ENCODE peak calls at places on chromosomes 2 and 18, in four cellular contexts. One of them, this sample, is unnamed.

GRCh38 chr18:35282353-35282752 is 7.7 kb downstream of the ZSCAN30 start:
- DNase-seq in stimulated activated CD8-positive, alpha-beta memory T cell treated with anti-CD3 and anti-CD28 coated beads, Interleukin-12 subunit alpha, Interleukin-12 subunit beta, amount 100 ng/mL, for 1 hour: no peak
- DNase-seq in HepG2: peak; percentile 8
- DNase-seq in Right ventricle myocardium superior: no peak
- DNase-seq in this sample: no peak

GRCh38 chr2:72996152-72996502 is 75.4 kb downstream of the SFXN5 start:
- DNase-seq in HepG2: no peak
- DNase-seq in Right ventricle myocardium superior: no peak
- DNase-seq in stimulated activated CD8-positive, alpha-beta memory T cell treated with anti-CD3 and anti-CD28 coated beads, Interleukin-12 subunit alpha, Interleukin-12 subunit beta, amount 100 ng/mL, for 1 hour: no peak
- DNase-seq in this sample: no peak

GRCh38 chr2:38535745-38536506 is 66.8 kb downstream of the HNRNPLL start:
- DNase-seq in HepG2: peak; percentile 67
- DNase-seq in stimulated activated CD8-positive, alpha-beta memory T cell treated with anti-CD3 and anti-CD28 coated beads, Interleukin-12 subunit alpha, Interleukin-12 subunit beta, amount 100 ng/mL, for 1 hour: peak; percentile 70
- DNase-seq in Right ventricle myocardium superior: peak; percentile 91
- DNase-seq in this sample: peak; percentile 77

GRCh38 chr2:68889500-68889899 is 18.3 kb upstream of the BMP10 start:
- DNase-seq in HepG2: no peak
- DNase-seq in Right ventricle myocardium superior: no peak
- DNase-seq in stimulated activated CD8-positive, alpha-beta memory T cell treated with anti-CD3 and anti-CD28 coated beads, Interleukin-12 subunit alpha, Interleukin-12 subunit beta, amount 100 ng/mL, for 1 hour: no peak
- DNase-seq in this sample: no peak

GRCh38 chr2:2810504-2810903 is 479.4 kb upstream of the MYT1L start:
- DNase-seq in HepG2: no peak
- DNase-seq in Right ventricle myocardium superior: no peak
- DNase-seq in stimulated activated CD8-positive, alpha-beta memory T cell treated with anti-CD3 and anti-CD28 coated beads, Interleukin-12 subunit alpha, Interleukin-12 subunit beta, amount 100 ng/mL, for 1 hour: no peak
- DNase-seq in this sample: no peak

GRCh38 chr2:112541315-112542122 is 746 bp upstream of the POLR1B start:
- DNase-seq in stimulated activated CD8-positive, alpha-beta memory T cell treated with anti-CD3 and anti-CD28 coated beads, Interleukin-12 subunit alpha, Interleukin-12 subunit beta, amount 100 ng/mL, for 1 hour: peak; percentile 45
- DNase-seq in HepG2: no peak
- DNase-seq in Right ventricle myocardium superior: peak; percentile 80
- DNase-seq in this sample: peak; percentile 73

GRCh38 chr18:36314754-36315153 is 17.2 kb downstream of the FHOD3 start:
- DNase-seq in HepG2: no peak
- DNase-seq in Right ventricle myocardium superior: no peak
- DNase-seq in stimulated activated CD8-positive, alpha-beta memory T cell treated with anti-CD3 and anti-CD28 coated beads, Interleukin-12 subunit alpha, Interleukin-12 subunit beta, amount 100 ng/mL, for 1 hour: no peak
- DNase-seq in this sample: no peak

GRCh38 chr2:187982668-187983067 is 309.0 kb upstream of the GULP1 start:
- DNase-seq in stimulated activated CD8-positive, alpha-beta memory T cell treated with anti-CD3 and anti-CD28 coated beads, Interleukin-12 subunit alpha, Interleukin-12 subunit beta, amount 100 ng/mL, for 1 hour: no peak
- DNase-seq in HepG2: no peak
- DNase-seq in Right ventricle myocardium superior: no peak
- DNase-seq in this sample: peak; percentile 20

GRCh38 chr2:150141241-150142001 is 346.0 kb downstream of the RND3 start:
- DNase-seq in HepG2: no peak
- DNase-seq in Right ventricle myocardium superior: no peak
- DNase-seq in stimulated activated CD8-positive, alpha-beta memory T cell treated with anti-CD3 and anti-CD28 coated beads, Interleukin-12 subunit alpha, Interleukin-12 subunit beta, amount 100 ng/mL, for 1 hour: no peak
- DNase-seq in this sample: no peak

GRCh38 chr2:79935771-79936657 is 368.5 kb downstream of the LRRTM1 start:
- DNase-seq in HepG2: peak; percentile 67
- DNase-seq in stimulated activated CD8-positive, alpha-beta memory T cell treated with anti-CD3 and anti-CD28 coated beads, Interleukin-12 subunit alpha, Interleukin-12 subunit beta, amount 100 ng/mL, for 1 hour: no peak
- DNase-seq in Right ventricle myocardium superior: no peak
- DNase-seq in this sample: peak; percentile 25

GRCh38 chr2:189522435-189523151 is 58.0 kb downstream of the SLC40A1 start:
- DNase-seq in Right ventricle myocardium superior: no peak
- DNase-seq in stimulated activated CD8-positive, alpha-beta memory T cell treated with anti-CD3 and anti-CD28 coated beads, Interleukin-12 subunit alpha, Interleukin-12 subunit beta, amount 100 ng/mL, for 1 hour: no peak
- DNase-seq in HepG2: peak; percentile 95
- DNase-seq in this sample: no peak

GRCh38 chr2:239240480-239240881 is 160.3 kb downstream of the HDAC4 start:
- DNase-seq in Right ventricle myocardium superior: peak; percentile 75
- DNase-seq in stimulated activated CD8-positive, alpha-beta memory T cell treated with anti-CD3 and anti-CD28 coated beads, Interleukin-12 subunit alpha, Interleukin-12 subunit beta, amount 100 ng/mL, for 1 hour: no peak
- DNase-seq in HepG2: no peak
- DNase-seq in this sample: no peak

GRCh38 chr18:59561596-59561995 is 135.6 kb downstream of the CCBE1 start:
- DNase-seq in Right ventricle myocardium superior: no peak
- DNase-seq in stimulated activated CD8-positive, alpha-beta memory T cell treated with anti-CD3 and anti-CD28 coated beads, Interleukin-12 subunit alpha, Interleukin-12 subunit beta, amount 100 ng/mL, for 1 hour: no peak
- DNase-seq in HepG2: no peak
- DNase-seq in this sample: no peak

GRCh38 chr2:25517701-25518100 is 155.7 kb downstream of the DTNB start:
- DNase-seq in HepG2: no peak
- DNase-seq in Right ventricle myocardium superior: no peak
- DNase-seq in stimulated activated CD8-positive, alpha-beta memory T cell treated with anti-CD3 and anti-CD28 coated beads, Interleukin-12 subunit alpha, Interleukin-12 subunit beta, amount 100 ng/mL, for 1 hour: no peak
- DNase-seq in this sample: no peak

GRCh38 chr2:142270291-142270690 is 139.5 kb upstream of the LRP1B start:
- DNase-seq in stimulated activated CD8-positive, alpha-beta memory T cell treated with anti-CD3 and anti-CD28 coated beads, Interleukin-12 subunit alpha, Interleukin-12 subunit beta, amount 100 ng/mL, for 1 hour: no peak
- DNase-seq in HepG2: no peak
- DNase-seq in Right ventricle myocardium superior: no peak
- DNase-seq in this sample: no peak

GRCh38 chr2:176107731-176108181 is 676 bp downstream of the HOXD11 start:
- DNase-seq in stimulated activated CD8-positive, alpha-beta memory T cell treated with anti-CD3 and anti-CD28 coated beads, Interleukin-12 subunit alpha, Interleukin-12 subunit beta, amount 100 ng/mL, for 1 hour: no peak
- DNase-seq in Right ventricle myocardium superior: no peak
- DNase-seq in HepG2: no peak
- DNase-seq in this sample: no peak

GRCh38 chr18:67402543-67402942 is 114.0 kb downstream of the DSEL start:
- DNase-seq in Right ventricle myocardium superior: no peak
- DNase-seq in HepG2: no peak
- DNase-seq in stimulated activated CD8-positive, alpha-beta memory T cell treated with anti-CD3 and anti-CD28 coated beads, Interleukin-12 subunit alpha, Interleukin-12 subunit beta, amount 100 ng/mL, for 1 hour: no peak
- DNase-seq in this sample: no peak

GRCh38 chr2:198315791-198316190 is 511.4 kb downstream of the PLCL1 start:
- DNase-seq in HepG2: no peak
- DNase-seq in stimulated activated CD8-positive, alpha-beta memory T cell treated with anti-CD3 and anti-CD28 coated beads, Interleukin-12 subunit alpha, Interleukin-12 subunit beta, amount 100 ng/mL, for 1 hour: no peak
- DNase-seq in Right ventricle myocardium superior: no peak
- DNase-seq in this sample: no peak

GRCh38 chr2:237702439-237703397 is 75.3 kb downstream of the LRRFIP1 start:
- DNase-seq in HepG2: no peak
- DNase-seq in stimulated activated CD8-positive, alpha-beta memory T cell treated with anti-CD3 and anti-CD28 coated beads, Interleukin-12 subunit alpha, Interleukin-12 subunit beta, amount 100 ng/mL, for 1 hour: no peak
- DNase-seq in Right ventricle myocardium superior: peak; percentile 78
- DNase-seq in this sample: no peak

GRCh38 chr2:112831956-112832567 is 4.5 kb downstream of the IL1B start:
- DNase-seq in stimulated activated CD8-positive, alpha-beta memory T cell treated with anti-CD3 and anti-CD28 coated beads, Interleukin-12 subunit alpha, Interleukin-12 subunit beta, amount 100 ng/mL, for 1 hour: no peak
- DNase-seq in Right ventricle myocardium superior: no peak
- DNase-seq in HepG2: no peak
- DNase-seq in this sample: no peak

GRCh38 chr2:3151153-3151918 is 226.3 kb downstream of the EIPR1 start:
- DNase-seq in stimulated activated CD8-positive, alpha-beta memory T cell treated with anti-CD3 and anti-CD28 coated beads, Interleukin-12 subunit alpha, Interleukin-12 subunit beta, amount 100 ng/mL, for 1 hour: no peak
- DNase-seq in HepG2: no peak
- DNase-seq in Right ventricle myocardium superior: no peak
- DNase-seq in this sample: no peak

GRCh38 chr2:52995439-52995838 is 772.2 kb upstream of the CHAC2 start:
- DNase-seq in stimulated activated CD8-positive, alpha-beta memory T cell treated with anti-CD3 and anti-CD28 coated beads, Interleukin-12 subunit alpha, Interleukin-12 subunit beta, amount 100 ng/mL, for 1 hour: no peak
- DNase-seq in HepG2: no peak
- DNase-seq in Right ventricle myocardium superior: no peak
- DNase-seq in this sample: no peak

GRCh38 chr2:190205643-190206042 is 114.0 kb downstream of the HIBCH start:
- DNase-seq in stimulated activated CD8-positive, alpha-beta memory T cell treated with anti-CD3 and anti-CD28 coated beads, Interleukin-12 subunit alpha, Interleukin-12 subunit beta, amount 100 ng/mL, for 1 hour: no peak
- DNase-seq in HepG2: no peak
- DNase-seq in Right ventricle myocardium superior: no peak
- DNase-seq in this sample: no peak

GRCh38 chr2:169034256-169034655 is 3.1 kb upstream of the ABCB11 start:
- DNase-seq in Right ventricle myocardium superior: no peak
- DNase-seq in stimulated activated CD8-positive, alpha-beta memory T cell treated with anti-CD3 and anti-CD28 coated beads, Interleukin-12 subunit alpha, Interleukin-12 subunit beta, amount 100 ng/mL, for 1 hour: no peak
- DNase-seq in HepG2: no peak
- DNase-seq in this sample: peak; percentile 22

GRCh38 chr2:40304340-40304739 is 147.6 kb downstream of the SLC8A1 start:
- DNase-seq in HepG2: no peak
- DNase-seq in Right ventricle myocardium superior: no peak
- DNase-seq in stimulated activated CD8-positive, alpha-beta memory T cell treated with anti-CD3 and anti-CD28 coated beads, Interleukin-12 subunit alpha, Interleukin-12 subunit beta, amount 100 ng/mL, for 1 hour: no peak
- DNase-seq in this sample: no peak

GRCh38 chr2:189144700-189145211 is 34.8 kb downstream of the COL5A2 start:
- DNase-seq in stimulated activated CD8-positive, alpha-beta memory T cell treated with anti-CD3 and anti-CD28 coated beads, Interleukin-12 subunit alpha, Interleukin-12 subunit beta, amount 100 ng/mL, for 1 hour: no peak
- DNase-seq in HepG2: no peak
- DNase-seq in Right ventricle myocardium superior: no peak
- DNase-seq in this sample: no peak

GRCh38 chr2:218658671-218659257 is 659 bp downstream of the ZNF142 start:
- DNase-seq in HepG2: peak; percentile 57
- DNase-seq in Right ventricle myocardium superior: no peak
- DNase-seq in stimulated activated CD8-positive, alpha-beta memory T cell treated with anti-CD3 and anti-CD28 coated beads, Interleukin-12 subunit alpha, Interleukin-12 subunit beta, amount 100 ng/mL, for 1 hour: no peak
- DNase-seq in this sample: peak; percentile 78

GRCh38 chr2:18387479-18388206 is 172.8 kb downstream of the RDH14 start:
- DNase-seq in HepG2: peak; percentile 71
- DNase-seq in Right ventricle myocardium superior: peak; percentile 74
- DNase-seq in stimulated activated CD8-positive, alpha-beta memory T cell treated with anti-CD3 and anti-CD28 coated beads, Interleukin-12 subunit alpha, Interleukin-12 subunit beta, amount 100 ng/mL, for 1 hour: peak; percentile 36
- DNase-seq in this sample: peak; percentile 47

GRCh38 chr18:41871229-41872000 is 83.6 kb upstream of the PIK3C3 start:
- DNase-seq in stimulated activated CD8-positive, alpha-beta memory T cell treated with anti-CD3 and anti-CD28 coated beads, Interleukin-12 subunit alpha, Interleukin-12 subunit beta, amount 100 ng/mL, for 1 hour: no peak
- DNase-seq in Right ventricle myocardium superior: no peak
- DNase-seq in HepG2: no peak
- DNase-seq in this sample: no peak

GRCh38 chr2:37550197-37550596 is 121.2 kb downstream of the CDC42EP3 start:
- DNase-seq in Right ventricle myocardium superior: no peak
- DNase-seq in HepG2: no peak
- DNase-seq in stimulated activated CD8-positive, alpha-beta memory T cell treated with anti-CD3 and anti-CD28 coated beads, Interleukin-12 subunit alpha, Interleukin-12 subunit beta, amount 100 ng/mL, for 1 hour: no peak
- DNase-seq in this sample: no peak

GRCh38 chr2:32838949-32839348 is 107.8 kb upstream of the LTBP1 start:
- DNase-seq in stimulated activated CD8-positive, alpha-beta memory T cell treated with anti-CD3 and anti-CD28 coated beads, Interleukin-12 subunit alpha, Interleukin-12 subunit beta, amount 100 ng/mL, for 1 hour: no peak
- DNase-seq in Right ventricle myocardium superior: no peak
- DNase-seq in HepG2: no peak
- DNase-seq in this sample: no peak

GRCh38 chr2:217868911-217869334 is 133.9 kb downstream of the TNS1 start:
- DNase-seq in stimulated activated CD8-positive, alpha-beta memory T cell treated with anti-CD3 and anti-CD28 coated beads, Interleukin-12 subunit alpha, Interleukin-12 subunit beta, amount 100 ng/mL, for 1 hour: no peak
- DNase-seq in Right ventricle myocardium superior: no peak
- DNase-seq in HepG2: no peak
- DNase-seq in this sample: no peak

GRCh38 chr18:74516271-74517235 is 17.7 kb upstream of the CNDP1 start:
- DNase-seq in HepG2: no peak
- DNase-seq in stimulated activated CD8-positive, alpha-beta memory T cell treated with anti-CD3 and anti-CD28 coated beads, Interleukin-12 subunit alpha, Interleukin-12 subunit beta, amount 100 ng/mL, for 1 hour: no peak
- DNase-seq in Right ventricle myocardium superior: no peak
- DNase-seq in this sample: no peak

GRCh38 chr2:72689579-72690170 is 136.2 kb downstream of the EXOC6B start:
- DNase-seq in HepG2: no peak
- DNase-seq in stimulated activated CD8-positive, alpha-beta memory T cell treated with anti-CD3 and anti-CD28 coated beads, Interleukin-12 subunit alpha, Interleukin-12 subunit beta, amount 100 ng/mL, for 1 hour: no peak
- DNase-seq in Right ventricle myocardium superior: no peak
- DNase-seq in this sample: no peak

GRCh38 chr2:232488097-232488711 is 570 bp upstream of the ECEL1 start:
- DNase-seq in Right ventricle myocardium superior: peak; percentile 36
- DNase-seq in stimulated activated CD8-positive, alpha-beta memory T cell treated with anti-CD3 and anti-CD28 coated beads, Interleukin-12 subunit alpha, Interleukin-12 subunit beta, amount 100 ng/mL, for 1 hour: no peak
- DNase-seq in HepG2: no peak
- DNase-seq in this sample: peak; percentile 51

GRCh38 chr2:188776634-188777033 is 197.5 kb upstream of the COL3A1 start:
- DNase-seq in HepG2: no peak
- DNase-seq in Right ventricle myocardium superior: no peak
- DNase-seq in stimulated activated CD8-positive, alpha-beta memory T cell treated with anti-CD3 and anti-CD28 coated beads, Interleukin-12 subunit alpha, Interleukin-12 subunit beta, amount 100 ng/mL, for 1 hour: no peak
- DNase-seq in this sample: no peak